ENCODE peak calls at places on chromosomes 11 and 22, in six cellular contexts. S is brain microvascular endothelial cell, E is Calu3, T is NCI-H2081, W is right cardiac atrium, H is astrocyte of the spinal cord. D is an unnamed sample.

GRCh38 chr11:41246399-41246745 is 213.1 kb downstream of the LRRC4C start:
- DNase-seq in S (no peak), E (no peak), T (no peak), W (no peak), H (no peak), D (no peak)

GRCh38 chr11:66855574-66856495 is 1.0 kb upstream of the LRFN4 start:
- DNase-seq in S (peak), E (peak), T (peak), W (peak), H (peak), D (no peak)

GRCh38 chr22:48687606-48688005 is 1140.1 kb downstream of the BRD1 start:
- DNase-seq in S (no peak), E (no peak), T (no peak), W (no peak), H (no peak), D (no peak)

GRCh38 chr22:23089633-23090032 is 19.3 kb downstream of the GNAZ start:
- DNase-seq in S (no peak), E (no peak), T (no peak), W (no peak), H (no peak), D (no peak)

GRCh38 chr11:70139785-70140410 is 61.8 kb downstream of the ANO1 start:
- DNase-seq in S (no peak), E (peak), T (no peak), W (no peak), H (no peak), D (no peak)

GRCh38 chr11:119909495-119909894 is 180.5 kb upstream of the NECTIN1 start:
- DNase-seq in S (no peak), E (no peak), T (no peak), W (no peak), H (no peak), D (no peak)

GRCh38 chr11:11659567-11660341 is 37.9 kb upstream of the GALNT18 start:
- DNase-seq in S (no peak), E (no peak), T (no peak), W (no peak), H (no peak), D (no peak)

GRCh38 chr11:65634905-65635731 is 2.8 kb upstream of the SIPA1 start:
- DNase-seq in S (no peak), E (no peak), T (no peak), W (no peak), H (no peak), D (no peak)

GRCh38 chr22:30730351-30730750 is 35.7 kb downstream of the OSBP2 start:
- DNase-seq in S (no peak), E (no peak), T (no peak), W (no peak), H (no peak), D (no peak)

GRCh38 chr11:2287102-2287501 is 14.6 kb downstream of the C11orf21 start:
- DNase-seq in S (no peak), E (no peak), T (no peak), W (no peak), H (no peak), D (no peak)

GRCh38 chr22:29994941-29995340 is 85.3 kb upstream of the HORMAD2 start:
- DNase-seq in S (peak), E (peak), T (no peak), W (no peak), H (peak), D (no peak)

GRCh38 chr11:15941206-15941770 is 415.1 kb downstream of the SOX6 start:
- DNase-seq in S (no peak), E (no peak), T (no peak), W (peak), H (peak), D (no peak)

GRCh38 chr22:39259698-39260097 is 14.9 kb upstream of the PDGFB start:
- DNase-seq in S (no peak), E (no peak), T (peak), W (no peak), H (no peak), D (no peak)

GRCh38 chr11:120135838-120136237 is 2.1 kb downstream of the TRIM29 start:
- DNase-seq in S (no peak), E (no peak), T (no peak), W (no peak), H (no peak), D (no peak)

GRCh38 chr11:102599642-102600261 is 25.4 kb downstream of the MMP20 start:
- DNase-seq in S (peak), E (peak), T (no peak), W (no peak), H (peak), D (peak)

D was measured in glomerular endothelial cell.